ENCODE peak calls at places on chromosomes 12 and 14, in nine cellular contexts. B is DMS79; P is HT1080; C is activated CD4-positive, alpha-beta T cell treated with anti-CD3 and anti-CD28 coated beads for 48 hours; Y is neural crest cell; F is heart right ventricle; E is fibroblast of lung; W is right atrium auricular region; Q is stimulated activated CD4-positive, alpha-beta T cell treated with anti-CD3 and anti-CD28 coated beads, Interleukin-4, amount 100 ng/mL, for 48 hours. M is an unnamed sample.

GRCh38 chr12:69844836-69845235 is 19.8 kb downstream of the MYRFL start:
- DNase-seq in W (no peak), F (no peak), Y (no peak), C (no peak), Q (no peak), B (no peak), E (no peak), P (no peak), M (no peak)

GRCh38 chr12:52833922-52834726 is at the start of gene KRT79:
- DNase-seq in F (no peak), C (no peak), Y (no peak), Q (no peak), E (no peak), W (no peak), P (no peak), B (no peak), M (no peak)

GRCh38 chr14:69270795-69271708 is 11.1 kb downstream of the GALNT16 start:
- DNase-seq in B (no peak), C (no peak), E (no peak), Q (no peak), P (peak; percentile 80), F (peak; percentile 30), W (no peak), Y (no peak), M (no peak)

GRCh38 chr12:104529130-104529874 is 72.6 kb downstream of the CHST11 start:
- DNase-seq in Q (no peak), Y (no peak), B (peak; percentile 25), F (no peak), C (no peak), W (no peak), E (no peak), P (peak; percentile 8), M (no peak)

GRCh38 chr12:15530361-15530760 is 208.1 kb downstream of the PTPRO start:
- DNase-seq in F (no peak), W (no peak), E (peak; percentile 33), Q (no peak), P (no peak), Y (no peak), B (no peak), C (no peak), M (no peak)

GRCh38 chr12:124679533-124680371 is 112.3 kb upstream of the NCOR2 start:
- DNase-seq in F (peak; percentile 70), B (no peak), Q (no peak), E (no peak), Y (no peak), W (no peak), P (no peak), C (no peak), M (no peak)

GRCh38 chr12:112333030-112333429 is 49.2 kb downstream of the HECTD4 start:
- DNase-seq in E (no peak), B (no peak), P (no peak), Q (no peak), Y (no peak), C (no peak), W (no peak), F (no peak), M (no peak)

GRCh38 chr14:59278111-59278510 is 89.6 kb downstream of the DAAM1 start:
- DNase-seq in Q (no peak), B (no peak), E (peak; percentile 89), F (no peak), C (no peak), P (peak; percentile 96), W (no peak), Y (no peak), M (no peak)

GRCh38 chr12:131060011-131060703 is 106.5 kb downstream of the ADGRD1 start:
- DNase-seq in E (no peak), W (no peak), B (no peak), Q (no peak), Y (no peak), F (no peak), C (no peak), P (no peak), M (no peak)

GRCh38 chr12:81758421-81759214 is 532 bp downstream of the PPFIA2 start:
- DNase-seq in F (peak; percentile 14), B (no peak), C (peak; percentile 27), Q (no peak), E (peak; percentile 38), Y (peak; percentile 32), W (no peak), P (peak; percentile 44), M (peak; percentile 75)

GRCh38 chr12:78239566-78239965 is 408.9 kb downstream of the NAV3 start:
- DNase-seq in F (no peak), Q (no peak), C (no peak), E (no peak), B (no peak), W (no peak), Y (no peak), P (no peak), M (no peak)

M was measured in NCI-H2227 treated with DMSO at 0.1 percent for 48 hours.